ENCODE peak calls at places on chromosomes 2 and 18, in four cellular contexts. T is K562, W is GM12878, I is HL-60. S is an unnamed sample.

GRCh38 chr18:34153711-34154110 is 71.0 kb downstream of the NOL4 start:
- DNase-seq in W (peak; percentile 13), I (peak; percentile 5), T (no peak), S (no peak)

GRCh38 chr2:197599285-197599965 is 76.0 kb downstream of the RFTN2 start:
- DNase-seq in W (no peak), I (peak; percentile 77), T (peak; percentile 58), S (peak; percentile 30)

GRCh38 chr2:148935791-148936190 is 60.8 kb downstream of the KIF5C start:
- DNase-seq in T (no peak), W (no peak), I (no peak), S (no peak)

GRCh38 chr2:187982668-187983067 is 309.0 kb upstream of the GULP1 start:
- DNase-seq in I (peak; percentile 8), T (no peak), W (peak; percentile 40), S (no peak)

GRCh38 chr2:26612522-26613240 is 28.5 kb downstream of the CIB4 start:
- DNase-seq in T (no peak), I (no peak), W (no peak), S (no peak)

GRCh38 chr2:44107974-44108373 is 60.7 kb upstream of the PPM1B start:
- DNase-seq in T (no peak), I (peak; percentile 53), W (no peak), S (no peak)

GRCh38 chr18:9992300-9992987 is 78.6 kb downstream of the VAPA start:
- DNase-seq in W (no peak), I (no peak), T (no peak), S (no peak)

GRCh38 chr2:10151462-10151861 is 28.9 kb downstream of the RRM2 start:
- DNase-seq in T (no peak), W (no peak), I (no peak), S (no peak)

GRCh38 chr2:205776720-205777119 is 94.4 kb downstream of the NRP2 start:
- DNase-seq in I (no peak), T (no peak), W (no peak), S (no peak)

DNA sequence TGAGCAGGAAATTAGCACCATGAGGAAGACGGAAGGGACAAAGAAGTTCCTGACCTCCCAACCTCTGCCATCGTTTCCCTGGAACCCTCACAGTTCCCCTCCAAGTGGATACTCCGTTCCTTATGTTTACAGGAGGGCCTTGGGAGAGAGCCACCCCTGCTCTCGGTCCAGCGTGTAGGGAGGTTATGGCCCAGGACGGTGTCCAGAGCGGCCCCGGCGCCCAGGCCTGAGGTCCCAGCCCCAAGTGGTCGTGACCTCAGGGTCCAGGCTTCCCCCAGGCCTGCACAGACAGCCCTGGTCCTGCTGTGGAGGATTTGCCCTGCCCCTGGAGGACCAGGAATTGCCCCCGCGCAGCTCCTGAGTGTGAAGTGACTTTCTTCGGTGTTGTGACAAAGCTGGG is 61.8 kb upstream of the RBM44 start:
- DNase-seq in T (no peak), I (no peak), W (no peak), S (no peak)
- TF ChIP-seq SPI1 in T (no peak), I (no peak), W (no peak), S (no peak)

GRCh38 chr2:61549546-61549945 is 11.4 kb upstream of the XPO1 start:
- DNase-seq in W (no peak), I (no peak), T (no peak), S (no peak)
- TF ChIP-seq SPI1 in W (no peak), I (no peak), T (no peak), S (no peak)

GRCh38 chr18:1012775-1013174 is 108.1 kb downstream of the ADCYAP1 start:
- DNase-seq in W (no peak), I (no peak), T (no peak), S (no peak)

GRCh38 chr18:1014496-1014895 is 109.8 kb downstream of the ADCYAP1 start:
- DNase-seq in W (no peak), T (no peak), I (no peak), S (no peak)

GRCh38 chr18:1015777-1016176 is 111.1 kb downstream of the ADCYAP1 start:
- DNase-seq in W (no peak), T (no peak), I (no peak), S (no peak)

GRCh38 chr18:1014951-1015627 is 110.4 kb downstream of the ADCYAP1 start:
- DNase-seq in I (no peak), W (no peak), T (no peak), S (no peak)

GRCh38 chr18:1013951-1014350 is 109.3 kb downstream of the ADCYAP1 start:
- DNase-seq in T (no peak), I (no peak), W (no peak), S (no peak)
- TF ChIP-seq SPI1 in T (no peak), I (no peak), W (no peak), S (no peak)

GRCh38 chr18:65934874-65935273 is 184.1 kb downstream of the CDH7 start:
- DNase-seq in I (no peak), W (no peak), T (no peak), S (no peak)

GRCh38 chr18:65938592-65939372 is 188.0 kb downstream of the CDH7 start:
- DNase-seq in T (peak; percentile 8), I (peak; percentile 8), W (peak; percentile 5), S (peak; percentile 1)

GRCh38 chr18:65941482-65941881 is 190.7 kb downstream of the CDH7 start:
- DNase-seq in W (no peak), I (no peak), T (no peak), S (no peak)

GRCh38 chr18:65936678-65937077 is 185.9 kb downstream of the CDH7 start:
- DNase-seq in W (no peak), I (no peak), T (no peak), S (no peak)

GRCh38 chr18:65937180-65937579 is 186.4 kb downstream of the CDH7 start:
- DNase-seq in T (no peak), W (no peak), I (no peak), S (no peak)
- TF ChIP-seq SPI1 in T (no peak), W (no peak), I (no peak), S (no peak)

S was measured in GM12891.